ENCODE peak calls at places on chromosomes 6 and 20, in seven cellular contexts. T is HepG2, X is A549, D is ovary, Z is stomach, U is SK-N-SH, Y is suprapubic skin. R is an unnamed sample.

GRCh38 chr6:25962368-25963127 is at the start of gene TRIM38:
- DNase-seq in T (peak), X (peak), D (peak), Z (peak), U (no peak), Y (peak), R (peak)

GRCh38 chr6:49326337-49326736 is 136.7 kb downstream of the MMUT start:
- DNase-seq in T (no peak), X (peak), D (no peak), Z (no peak), U (no peak), Y (no peak), R (no peak)

GRCh38 chr20:59316911-59317310 is 16.5 kb downstream of the EDN3 start:
- DNase-seq in T (no peak), X (no peak), D (no peak), Z (no peak), U (no peak), Y (no peak), R (no peak)

GRCh38 chr6:55239099-55239498 is 64.8 kb downstream of the HCRTR2 start:
- DNase-seq in T (no peak), X (no peak), D (no peak), Z (no peak), U (no peak), Y (no peak), R (no peak)

GRCh38 chr20:35341366-35342028 is 49.3 kb upstream of the FAM83C start:
- DNase-seq in T (no peak), X (no peak), D (no peak), Z (no peak), U (no peak), Y (no peak), R (no peak)

GRCh38 chr6:119308048-119308570 is 41.5 kb downstream of the MAN1A1 start:
- DNase-seq in T (peak), X (peak), D (no peak), Z (no peak), U (no peak), Y (no peak), R (no peak)

GRCh38 chr6:135195522-135195921 is 14.4 kb downstream of the MYB start:
- DNase-seq in T (no peak), X (no peak), D (no peak), Z (no peak), U (no peak), Y (no peak), R (no peak)

GRCh38 chr6:105601541-105602174 is 198.8 kb upstream of the PREP start:
- DNase-seq in T (peak), X (peak), D (peak), Z (peak), U (no peak), Y (peak), R (peak)

GRCh38 chr6:30154709-30155521 is 6.1 kb downstream of the TRIM10 start:
- DNase-seq in T (peak), X (peak), D (no peak), Z (no peak), U (no peak), Y (no peak), R (no peak)

GRCh38 chr6:73854998-73855718 is 159.2 kb downstream of the CD109 start:
- DNase-seq in T (peak), X (peak), D (no peak), Z (no peak), U (peak), Y (no peak), R (no peak)

GRCh38 chr6:19848465-19848864 is 11.3 kb downstream of the ID4 start:
- DNase-seq in T (no peak), X (no peak), D (no peak), Z (no peak), U (no peak), Y (no peak), R (no peak)

GRCh38 chr20:40760399-40760798 is 71.4 kb upstream of the MAFB start:
- DNase-seq in T (no peak), X (no peak), D (no peak), Z (no peak), U (no peak), Y (no peak), R (no peak)

GRCh38 chr6:156795825-156796224 is 18.6 kb downstream of the ARID1B start:
- DNase-seq in T (no peak), X (no peak), D (no peak), Z (no peak), U (peak), Y (no peak), R (no peak)

GRCh38 chr6:11439017-11439420 is 98.5 kb upstream of the TMEM170B start:
- DNase-seq in T (no peak), X (no peak), D (no peak), Z (no peak), U (no peak), Y (no peak), R (no peak)

GRCh38 chr6:54419885-54420284 is 111.6 kb downstream of the TINAG start:
- DNase-seq in T (no peak), X (peak), D (no peak), Z (no peak), U (no peak), Y (no peak), R (no peak)

GRCh38 chr6:46331461-46331860 is 159.8 kb downstream of the RCAN2 start:
- DNase-seq in T (no peak), X (no peak), D (no peak), Z (no peak), U (no peak), Y (no peak), R (no peak)

GRCh38 chr6:12693122-12693521 is 23.4 kb upstream of the PHACTR1 start:
- DNase-seq in T (no peak), X (no peak), D (no peak), Z (no peak), U (no peak), Y (no peak), R (no peak)
- TF ChIP-seq EP300 in T (no peak), X (no peak), D (no peak), Z (no peak), U (no peak), Y (no peak), R (no peak)

DNA sequence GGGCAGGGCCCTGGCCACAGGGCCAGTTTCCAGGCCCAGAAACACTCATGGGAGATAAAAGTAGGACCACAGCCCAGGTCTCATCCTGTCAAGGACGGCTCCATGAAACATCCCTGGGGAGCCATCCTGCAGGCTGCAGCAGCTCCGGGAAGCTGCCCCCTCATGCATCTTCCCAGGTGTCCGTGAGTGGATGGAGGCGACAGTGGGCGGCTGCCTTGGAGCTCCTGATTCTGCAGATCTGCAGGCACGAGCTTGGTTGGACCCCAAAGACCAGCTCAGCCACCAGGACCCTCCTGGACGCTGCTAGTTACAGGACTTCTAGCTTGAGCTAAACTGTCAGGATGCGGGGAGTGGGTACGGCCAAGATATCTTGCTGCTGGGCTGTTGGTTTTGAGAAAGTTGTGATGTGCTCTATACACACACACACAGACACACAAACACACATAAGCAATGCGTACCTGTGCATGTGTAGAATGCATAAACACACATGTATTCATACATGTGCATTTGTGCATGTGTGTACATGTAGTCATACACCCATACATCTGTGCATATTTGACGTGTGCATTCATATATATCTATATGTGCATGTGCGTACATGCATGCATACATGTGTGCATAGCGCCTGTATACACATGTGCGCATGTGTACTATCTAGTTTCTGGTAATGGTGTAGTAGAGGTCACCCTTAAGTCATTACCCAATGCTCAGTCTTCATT is 297.7 kb downstream of the TAF4 start:
- DNase-seq in T (no peak), X (no peak), D (no peak), Z (no peak), U (no peak), Y (peak), R (peak)
- TF ChIP-seq EP300 in T (no peak), X (no peak), D (no peak), Z (no peak), U (no peak), Y (no peak), R (no peak)

GRCh38 chr20:23153696-23154341 is 67.7 kb upstream of the CD93 start:
- DNase-seq in T (no peak), X (no peak), D (no peak), Z (no peak), U (no peak), Y (no peak), R (no peak)

GRCh38 chr20:23157741-23158140 is 71.6 kb upstream of the CD93 start:
- DNase-seq in T (no peak), X (no peak), D (no peak), Z (peak), U (no peak), Y (peak), R (no peak)

GRCh38 chr20:23155141-23155590 is 69.0 kb upstream of the CD93 start:
- DNase-seq in T (no peak), X (no peak), D (no peak), Z (no peak), U (no peak), Y (no peak), R (no peak)

GRCh38 chr20:23156842-23157423 is 70.8 kb upstream of the CD93 start:
- DNase-seq in T (no peak), X (no peak), D (no peak), Z (no peak), U (no peak), Y (no peak), R (no peak)

GRCh38 chr20:23156170-23156841 is 70.2 kb upstream of the CD93 start:
- DNase-seq in T (peak), X (peak), D (no peak), Z (peak), U (no peak), Y (no peak), R (peak)
- TF ChIP-seq EP300 in T (peak), X (no peak), D (no peak), Z (no peak), U (peak), Y (no peak), R (peak)

GRCh38 chr6:44269921-44270525 is at the start of gene TMEM151B:
- DNase-seq in T (no peak), X (no peak), D (no peak), Z (no peak), U (peak), Y (no peak), R (no peak)
- TF ChIP-seq EP300 in T (no peak), X (no peak), D (no peak), Z (no peak), U (no peak), Y (no peak), R (no peak)

DNA sequence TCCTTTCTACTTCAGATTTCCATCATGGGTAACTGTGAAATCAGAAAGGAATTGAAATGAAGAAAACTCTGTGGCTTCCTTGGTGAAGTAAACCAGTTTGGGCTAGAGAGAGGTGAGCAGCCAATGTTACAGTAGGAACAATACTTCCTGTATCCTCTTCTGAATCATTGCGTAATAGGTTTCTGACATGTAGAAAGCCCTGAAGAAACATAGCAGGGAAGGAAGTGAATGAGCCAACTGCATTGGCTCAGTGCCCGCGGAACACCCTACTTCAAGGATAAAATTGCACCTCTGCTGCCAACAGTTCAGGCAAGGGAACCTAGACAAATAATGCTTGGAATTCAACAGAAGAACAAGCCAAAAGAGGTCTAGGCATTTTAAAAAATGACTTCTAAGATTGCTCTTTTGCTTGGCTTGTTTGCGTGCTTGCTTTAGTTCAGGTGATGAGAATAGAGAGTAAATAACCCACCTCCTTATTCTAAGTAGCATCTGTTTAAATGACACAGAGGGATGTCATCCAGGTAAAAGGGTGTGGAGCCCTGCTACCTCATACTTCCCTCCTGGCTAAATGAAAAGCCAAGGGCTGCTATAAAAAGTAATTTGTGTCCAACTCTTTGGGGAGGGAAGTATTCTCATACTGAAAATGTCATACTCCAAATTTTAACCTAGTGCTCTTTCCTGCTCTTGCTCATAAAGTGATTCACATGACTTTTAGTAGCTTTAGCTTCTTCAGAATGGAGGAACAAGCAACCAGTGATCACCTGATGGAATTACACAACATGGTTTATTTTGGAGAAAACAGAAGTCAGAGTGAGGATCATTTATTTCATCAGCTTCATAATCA is 30.0 kb upstream of the AKIRIN2 start:
- DNase-seq in T (peak), X (peak), D (peak), Z (peak), U (no peak), Y (peak), R (peak)
- TF ChIP-seq EP300 in T (peak), X (peak), D (no peak), Z (no peak), U (peak), Y (no peak), R (peak)

DNA sequence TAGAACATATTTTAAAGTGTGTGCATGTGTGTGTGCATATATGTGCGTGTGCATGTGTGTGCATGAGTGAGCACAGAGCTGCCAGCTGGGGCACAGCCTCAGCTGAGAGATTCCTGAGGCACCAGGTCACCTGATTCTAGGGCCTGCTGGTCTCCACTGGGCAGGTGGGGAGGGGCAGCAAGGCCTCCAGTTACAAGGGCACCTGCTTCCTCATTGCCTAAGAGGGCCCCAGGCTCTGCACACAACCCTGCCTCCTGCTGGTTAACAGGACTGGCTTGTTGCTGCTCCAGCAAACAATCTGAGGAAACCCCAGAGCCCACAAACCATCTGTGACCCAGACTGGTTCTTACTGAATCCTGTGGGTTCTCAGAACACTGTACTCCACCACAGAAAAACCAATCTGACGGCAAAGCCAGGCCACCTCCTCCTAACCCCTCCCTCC is 22.9 kb upstream of the UBE2J1 start:
- DNase-seq in T (peak), X (peak), D (no peak), Z (peak), U (peak), Y (no peak), R (no peak)
- TF ChIP-seq EP300 in T (no peak), X (no peak), D (no peak), Z (no peak), U (no peak), Y (no peak), R (no peak)

GRCh38 chr6:31665501-31666336 is at the start of gene CSNK2B:
- DNase-seq in T (peak), X (peak), D (peak), Z (peak), U (peak), Y (peak), R (peak)

GRCh38 chr6:31663087-31663960 is 1.5 kb downstream of the GPANK1 start:
- DNase-seq in T (no peak), X (no peak), D (no peak), Z (no peak), U (no peak), Y (no peak), R (no peak)

GRCh38 chr6:31664790-31665500 is at the start of gene GPANK1:
- DNase-seq in T (peak), X (peak), D (peak), Z (peak), U (peak), Y (peak), R (peak)

GRCh38 chr6:31661867-31662723 is 1.5 kb upstream of the C6orf47 start:
- DNase-seq in T (no peak), X (no peak), D (no peak), Z (no peak), U (no peak), Y (no peak), R (no peak)

DNA sequence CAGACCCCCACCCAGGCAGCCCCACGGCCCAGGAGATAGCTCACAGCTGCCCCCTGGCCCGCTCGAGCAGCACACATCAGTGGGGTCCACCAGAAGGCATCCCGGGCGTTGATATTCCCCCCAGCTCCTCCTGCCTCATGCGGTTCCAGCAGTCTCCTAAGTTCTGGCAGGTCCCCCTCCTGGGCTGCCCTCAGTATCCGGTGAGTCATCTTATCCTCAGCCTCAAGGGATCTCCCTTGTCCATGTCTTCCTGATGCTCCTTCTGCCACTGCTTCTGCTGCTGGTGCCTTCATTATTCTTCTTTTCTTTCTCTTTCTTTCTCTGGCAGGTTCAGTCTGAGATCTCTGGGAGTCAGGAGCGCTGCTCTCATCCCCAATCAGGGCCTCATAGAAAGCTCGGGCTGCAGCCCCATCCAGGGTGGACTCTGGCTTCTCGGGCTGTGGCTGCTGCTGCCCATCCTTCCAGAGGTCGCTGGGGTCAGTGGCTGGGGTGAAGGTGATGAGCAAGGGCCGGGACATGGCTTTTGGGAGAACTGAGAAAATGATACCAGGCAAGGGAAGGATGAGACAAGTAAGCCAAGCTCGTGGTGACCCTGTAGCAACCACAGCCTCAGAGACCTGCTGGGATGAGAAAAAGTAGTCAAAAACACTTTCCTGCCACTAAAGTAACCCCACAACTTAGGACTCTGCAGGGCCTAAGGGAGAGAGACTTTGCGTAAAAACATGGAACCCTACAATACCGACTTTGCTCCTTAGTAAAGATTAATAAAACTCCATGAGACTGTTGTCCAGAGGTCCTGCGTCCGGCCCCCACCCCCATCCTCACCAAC is 622 bp downstream of the GPANK1 start:
- DNase-seq in T (no peak), X (no peak), D (peak), Z (no peak), U (no peak), Y (no peak), R (peak)
- TF ChIP-seq EP300 in T (no peak), X (no peak), D (no peak), Z (no peak), U (peak), Y (no peak), R (no peak)

DNA sequence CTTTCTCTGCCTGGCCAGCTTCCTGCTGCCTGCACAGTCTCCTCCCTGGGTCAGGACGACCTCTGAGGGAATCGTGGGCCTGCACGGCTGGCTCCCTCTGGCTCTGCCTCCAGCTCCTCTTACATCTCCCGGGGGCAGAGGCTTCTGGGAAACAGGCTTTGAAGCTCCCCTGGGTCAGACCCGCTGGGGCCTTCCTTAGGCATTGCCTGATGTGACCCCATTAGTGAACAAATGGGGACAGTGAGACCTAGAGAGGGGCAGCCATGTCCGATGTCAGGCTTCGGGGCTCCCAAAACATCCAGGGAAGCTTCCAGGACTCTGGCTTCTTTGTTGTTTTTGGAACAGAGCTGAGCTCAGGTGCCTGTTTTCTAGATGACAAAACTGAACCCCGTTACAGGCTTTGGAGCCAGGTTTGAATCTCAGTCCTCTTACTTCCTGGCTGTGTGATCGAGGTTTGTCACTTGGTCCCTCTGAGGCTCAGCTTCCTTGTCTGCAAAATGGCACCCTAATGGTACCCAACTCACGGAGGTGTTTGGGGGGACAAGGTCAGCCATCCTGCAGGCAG is 94.3 kb downstream of the CEBPB start:
- DNase-seq in T (no peak), X (no peak), D (peak), Z (no peak), U (peak), Y (no peak), R (peak)
- TF ChIP-seq EP300 in T (no peak), X (no peak), D (no peak), Z (no peak), U (no peak), Y (no peak), R (no peak)